ENCODE peak calls at places on chromosomes 4 and X, in four cellular contexts. S is NCI-H1092, G is NCI-H774, X is Caki2. Q is an unnamed sample.

GRCh38 chr4:90127706-90128345 is 632 bp downstream of the CCSER1 start:
- DNase-seq in S (no peak), G (no peak), X (no peak), Q (no peak)

GRCh38 chr4:15544196-15544730 is 74.6 kb downstream of the CC2D2A start:
- DNase-seq in S (no peak), G (no peak), X (no peak), Q (no peak)

GRCh38 chr4:104491396-104491821 is 3.3 kb downstream of the CXXC4 start:
- DNase-seq in S (no peak), G (no peak), X (peak), Q (no peak)

GRCh38 chr4:148565801-148566200 is 123.6 kb upstream of the NR3C2 start:
- DNase-seq in S (no peak), G (no peak), X (no peak), Q (no peak)

GRCh38 chr4:142242156-142242555 is 603.9 kb downstream of the INPP4B start:
- DNase-seq in S (no peak), G (no peak), X (no peak), Q (no peak)

GRCh38 chr4:139665690-139666529 is at the start of gene MGST2:
- DNase-seq in S (peak), G (no peak), X (peak), Q (no peak)

GRCh38 chr4:84691170-84691691 is 108.3 kb downstream of the CDS1 start:
- DNase-seq in S (no peak), G (no peak), X (no peak), Q (no peak)

GRCh38 chrX:107831071-107831470 is 5.4 kb downstream of the MID2 start:
- DNase-seq in S (no peak), G (no peak), X (no peak), Q (no peak)

GRCh38 chr4:146478009-146478408 is 43.7 kb downstream of the SLC10A7 start:
- DNase-seq in S (no peak), G (no peak), X (no peak), Q (peak)

GRCh38 chrX:74924449-74925209 is 623 bp downstream of the NEXMIF start:
- DNase-seq in S (peak), G (peak), X (no peak), Q (peak)

GRCh38 chrX:78527818-78528217 is 131.3 kb downstream of the RTL3 start:
- DNase-seq in S (no peak), G (no peak), X (no peak), Q (no peak)

GRCh38 chrX:98068210-98068609 is 1184.5 kb downstream of the RPA4 start:
- DNase-seq in S (no peak), G (no peak), X (no peak), Q (no peak)

GRCh38 chrX:71906133-71906532 is 4.5 kb upstream of the NHSL2 start:
- DNase-seq in S (no peak), G (no peak), X (no peak), Q (no peak)

GRCh38 chr4:108743021-108743420 is 19.8 kb downstream of the ETNPPL start:
- DNase-seq in S (no peak), G (no peak), X (no peak), Q (no peak)

GRCh38 chr4:109645874-109646591 is 57.2 kb downstream of the CASP6 start:
- DNase-seq in S (no peak), G (no peak), X (no peak), Q (no peak)